ENCODE peak calls at places on chromosomes 1 and 21, in ten cellular contexts. One of them, this sample, is unnamed. For H3K9me2, the result is how much of the 10 kb centered on the place peaks cover.

GRCh38 chr1:197392541-197392940 is 124.5 kb downstream of the CRB1 start:
- DNase-seq in HCT116: no peak
- DNase-seq in SK-N-SH: no peak
- DNase-seq in GM23248: peak
- DNase-seq in hepatocyte: no peak
- DNase-seq in PC-3: no peak
- DNase-seq in MM.1S: no peak
- DNase-seq in GM23338: no peak
- DNase-seq in OCI-LY7: no peak
- DNase-seq in Karpas-422: no peak
- DNase-seq in this sample: no peak

GRCh38 chr1:84122780-84123382 is 21.2 kb upstream of the PRKACB start:
- DNase-seq in HCT116: no peak
- DNase-seq in SK-N-SH: peak
- DNase-seq in GM23248: peak
- DNase-seq in hepatocyte: peak
- DNase-seq in PC-3: peak
- DNase-seq in MM.1S: peak
- DNase-seq in GM23338: peak
- DNase-seq in OCI-LY7: peak
- DNase-seq in Karpas-422: peak
- DNase-seq in this sample: peak

GRCh38 chr1:168476588-168477379 is 67.0 kb downstream of the XCL2 start:
- DNase-seq in HCT116: no peak
- DNase-seq in SK-N-SH: no peak
- DNase-seq in GM23248: no peak
- DNase-seq in hepatocyte: no peak
- DNase-seq in PC-3: no peak
- DNase-seq in MM.1S: no peak
- DNase-seq in GM23338: peak
- DNase-seq in OCI-LY7: no peak
- DNase-seq in Karpas-422: no peak
- DNase-seq in this sample: no peak

GRCh38 chr1:23517581-23517980 is 13.5 kb downstream of the E2F2 start:
- DNase-seq in HCT116: no peak
- DNase-seq in SK-N-SH: no peak
- DNase-seq in GM23248: no peak
- DNase-seq in hepatocyte: no peak
- DNase-seq in PC-3: no peak
- DNase-seq in MM.1S: no peak
- DNase-seq in GM23338: no peak
- DNase-seq in OCI-LY7: no peak
- DNase-seq in Karpas-422: no peak
- DNase-seq in this sample: no peak

GRCh38 chr1:183284086-183284485 is 98.0 kb downstream of the LAMC2 start:
- DNase-seq in HCT116: no peak
- DNase-seq in SK-N-SH: no peak
- DNase-seq in GM23248: no peak
- DNase-seq in hepatocyte: no peak
- DNase-seq in PC-3: no peak
- DNase-seq in MM.1S: no peak
- DNase-seq in GM23338: no peak
- DNase-seq in OCI-LY7: no peak
- DNase-seq in Karpas-422: no peak
- DNase-seq in this sample: no peak

GRCh38 chr1:201914456-201915235 is 25.9 kb downstream of the SHISA4 start:
- DNase-seq in HCT116: no peak
- DNase-seq in SK-N-SH: no peak
- DNase-seq in GM23248: no peak
- DNase-seq in hepatocyte: no peak
- DNase-seq in PC-3: no peak
- DNase-seq in MM.1S: no peak
- DNase-seq in GM23338: no peak
- DNase-seq in OCI-LY7: no peak
- DNase-seq in Karpas-422: no peak
- DNase-seq in this sample: no peak

GRCh38 chr1:7638078-7638477 is 133.0 kb upstream of the VAMP3 start:
- DNase-seq in HCT116: no peak
- DNase-seq in SK-N-SH: no peak
- DNase-seq in GM23248: no peak
- DNase-seq in hepatocyte: no peak
- DNase-seq in PC-3: no peak
- DNase-seq in MM.1S: no peak
- DNase-seq in GM23338: no peak
- DNase-seq in OCI-LY7: no peak
- DNase-seq in Karpas-422: no peak
- DNase-seq in this sample: no peak

GRCh38 chr21:33403128-33403785 is at the start of gene IFNGR2:
- DNase-seq in HCT116: no peak
- DNase-seq in SK-N-SH: peak
- DNase-seq in GM23248: peak
- DNase-seq in hepatocyte: peak
- DNase-seq in PC-3: peak
- DNase-seq in MM.1S: peak
- DNase-seq in GM23338: peak
- DNase-seq in OCI-LY7: peak
- DNase-seq in Karpas-422: peak
- DNase-seq in this sample: peak

GRCh38 chr21:31198575-31198974 is 145.5 kb downstream of the TIAM1 start:
- DNase-seq in HCT116: peak
- DNase-seq in SK-N-SH: peak
- DNase-seq in GM23248: peak
- DNase-seq in hepatocyte: peak
- DNase-seq in PC-3: peak
- DNase-seq in MM.1S: peak
- DNase-seq in GM23338: peak
- DNase-seq in OCI-LY7: peak
- DNase-seq in Karpas-422: peak
- DNase-seq in this sample: peak

GRCh38 chr1:20574686-20575543 is 14.0 kb upstream of the CDA start:
- DNase-seq in HCT116: peak
- DNase-seq in SK-N-SH: peak
- DNase-seq in GM23248: peak
- DNase-seq in hepatocyte: peak
- DNase-seq in PC-3: peak
- DNase-seq in MM.1S: peak
- DNase-seq in GM23338: peak
- DNase-seq in OCI-LY7: peak
- DNase-seq in Karpas-422: peak
- DNase-seq in this sample: no peak

GRCh38 chr1:99919221-99919620 is 50.6 kb upstream of the SLC35A3 start:
- DNase-seq in HCT116: no peak
- DNase-seq in SK-N-SH: no peak
- DNase-seq in GM23248: no peak
- DNase-seq in hepatocyte: no peak
- DNase-seq in PC-3: no peak
- DNase-seq in MM.1S: no peak
- DNase-seq in GM23338: no peak
- DNase-seq in OCI-LY7: no peak
- DNase-seq in Karpas-422: no peak
- DNase-seq in this sample: peak

DNA sequence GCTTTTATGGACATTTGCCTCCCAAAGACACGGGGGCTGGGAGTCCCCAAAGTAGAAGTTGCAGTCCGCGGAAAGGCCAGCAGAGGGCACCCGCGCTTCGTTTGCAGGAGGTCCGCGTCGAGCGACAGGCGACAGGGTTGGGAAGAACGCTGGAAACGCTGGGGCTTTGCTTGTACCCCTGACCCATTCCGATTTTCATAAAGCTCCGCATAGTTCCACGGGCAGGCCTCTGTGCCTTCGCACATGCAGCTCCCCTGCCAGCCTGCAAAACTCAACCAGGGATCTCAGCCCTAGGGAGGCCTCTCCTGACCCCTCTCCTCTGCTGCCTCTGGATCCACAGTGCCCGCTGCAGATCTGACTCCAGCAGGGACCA is 44.2 kb upstream of the LAPTM5 start:
- DNase-seq in HCT116: no peak
- DNase-seq in SK-N-SH: peak
- DNase-seq in GM23248: peak
- DNase-seq in hepatocyte: peak
- DNase-seq in PC-3: peak
- DNase-seq in MM.1S: peak
- DNase-seq in GM23338: peak
- DNase-seq in OCI-LY7: peak
- DNase-seq in Karpas-422: peak
- DNase-seq in this sample: no peak
- H3K9me2 ChIP-seq in HCT116: under half
- H3K9me2 ChIP-seq in SK-N-SH: under half
- H3K9me2 ChIP-seq in GM23248: under half
- H3K9me2 ChIP-seq in hepatocyte: under half
- H3K9me2 ChIP-seq in PC-3: under half
- H3K9me2 ChIP-seq in MM.1S: under half
- H3K9me2 ChIP-seq in GM23338: under half
- H3K9me2 ChIP-seq in OCI-LY7: under half
- H3K9me2 ChIP-seq in Karpas-422: under half
- H3K9me2 ChIP-seq in this sample: under half

DNA sequence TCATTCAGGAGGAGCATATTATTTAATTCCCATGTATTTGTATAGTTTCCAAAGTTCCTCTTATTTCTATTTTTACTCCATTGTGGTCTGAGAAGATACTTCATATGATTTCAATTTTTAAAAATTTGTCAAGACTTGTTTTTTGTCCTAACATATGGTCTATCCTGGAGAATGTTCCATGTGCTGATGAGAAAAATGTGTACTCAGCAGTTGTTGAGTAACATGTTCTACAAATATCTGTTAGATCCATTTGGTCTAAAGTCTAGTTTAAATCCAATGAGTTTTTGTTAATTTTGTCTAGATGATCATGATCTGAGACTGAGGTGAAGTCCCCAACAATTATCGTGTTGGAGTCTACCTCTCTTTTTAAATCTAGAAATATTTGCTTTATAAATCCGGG is 14.5 kb downstream of the PSMG1 start:
- DNase-seq in HCT116: no peak
- DNase-seq in SK-N-SH: no peak
- DNase-seq in GM23248: no peak
- DNase-seq in hepatocyte: no peak
- DNase-seq in PC-3: no peak
- DNase-seq in MM.1S: no peak
- DNase-seq in GM23338: no peak
- DNase-seq in OCI-LY7: no peak
- DNase-seq in Karpas-422: no peak
- DNase-seq in this sample: no peak
- H3K9me2 ChIP-seq in HCT116: under half
- H3K9me2 ChIP-seq in SK-N-SH: under half
- H3K9me2 ChIP-seq in GM23248: under half
- H3K9me2 ChIP-seq in hepatocyte: under half
- H3K9me2 ChIP-seq in PC-3: under half
- H3K9me2 ChIP-seq in MM.1S: under half
- H3K9me2 ChIP-seq in GM23338: under half
- H3K9me2 ChIP-seq in OCI-LY7: under half
- H3K9me2 ChIP-seq in Karpas-422: under half
- H3K9me2 ChIP-seq in this sample: under half

GRCh38 chr1:147717051-147717705 is 43.2 kb downstream of the GJA5 start:
- DNase-seq in HCT116: peak
- DNase-seq in SK-N-SH: no peak
- DNase-seq in GM23248: no peak
- DNase-seq in hepatocyte: peak
- DNase-seq in PC-3: peak
- DNase-seq in MM.1S: no peak
- DNase-seq in GM23338: no peak
- DNase-seq in OCI-LY7: peak
- DNase-seq in Karpas-422: peak
- DNase-seq in this sample: peak

GRCh38 chr1:147720557-147720956 is 39.8 kb downstream of the GJA5 start:
- DNase-seq in HCT116: no peak
- DNase-seq in SK-N-SH: no peak
- DNase-seq in GM23248: no peak
- DNase-seq in hepatocyte: no peak
- DNase-seq in PC-3: no peak
- DNase-seq in MM.1S: no peak
- DNase-seq in GM23338: no peak
- DNase-seq in OCI-LY7: no peak
- DNase-seq in Karpas-422: no peak
- DNase-seq in this sample: no peak

GRCh38 chr1:147719029-147719703 is 41.2 kb downstream of the GJA5 start:
- DNase-seq in HCT116: no peak
- DNase-seq in SK-N-SH: no peak
- DNase-seq in GM23248: no peak
- DNase-seq in hepatocyte: no peak
- DNase-seq in PC-3: peak
- DNase-seq in MM.1S: no peak
- DNase-seq in GM23338: no peak
- DNase-seq in OCI-LY7: peak
- DNase-seq in Karpas-422: no peak
- DNase-seq in this sample: peak

GRCh38 chr1:147719711-147720225 is 40.6 kb downstream of the GJA5 start:
- DNase-seq in HCT116: no peak
- DNase-seq in SK-N-SH: no peak
- DNase-seq in GM23248: no peak
- DNase-seq in hepatocyte: no peak
- DNase-seq in PC-3: no peak
- DNase-seq in MM.1S: no peak
- DNase-seq in GM23338: no peak
- DNase-seq in OCI-LY7: no peak
- DNase-seq in Karpas-422: no peak
- DNase-seq in this sample: no peak

GRCh38 chr1:147717706-147718097 is 42.7 kb downstream of the GJA5 start:
- DNase-seq in HCT116: no peak
- DNase-seq in SK-N-SH: no peak
- DNase-seq in GM23248: no peak
- DNase-seq in hepatocyte: no peak
- DNase-seq in PC-3: peak
- DNase-seq in MM.1S: no peak
- DNase-seq in GM23338: no peak
- DNase-seq in OCI-LY7: no peak
- DNase-seq in Karpas-422: no peak
- DNase-seq in this sample: peak
- H3K9me2 ChIP-seq in HCT116: under half
- H3K9me2 ChIP-seq in SK-N-SH: under half
- H3K9me2 ChIP-seq in GM23248: under half
- H3K9me2 ChIP-seq in hepatocyte: under half
- H3K9me2 ChIP-seq in PC-3: under half
- H3K9me2 ChIP-seq in MM.1S: under half
- H3K9me2 ChIP-seq in GM23338: under half
- H3K9me2 ChIP-seq in OCI-LY7: under half
- H3K9me2 ChIP-seq in Karpas-422: under half
- H3K9me2 ChIP-seq in this sample: under half

DNA sequence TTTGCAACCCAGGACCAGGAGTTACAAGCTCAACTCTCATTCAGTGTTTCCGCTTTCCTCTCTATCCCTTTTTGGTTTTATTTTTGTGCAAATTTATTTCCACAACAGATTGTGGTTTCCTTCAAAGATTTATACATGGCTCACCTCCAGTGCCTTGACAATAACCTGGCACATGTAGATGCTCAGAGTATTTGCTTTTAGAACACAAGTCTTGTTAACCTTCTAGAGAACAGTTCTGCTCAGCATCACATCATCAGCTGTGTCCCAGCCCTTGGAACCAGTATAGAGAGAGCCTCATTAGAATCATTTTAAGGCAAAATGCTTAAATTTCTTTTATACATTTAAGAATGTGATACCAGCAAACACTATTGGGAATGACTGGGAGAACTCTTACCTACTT is 133.7 kb downstream of the TENT5C start:
- DNase-seq in HCT116: no peak
- DNase-seq in SK-N-SH: no peak
- DNase-seq in GM23248: no peak
- DNase-seq in hepatocyte: no peak
- DNase-seq in PC-3: no peak
- DNase-seq in MM.1S: no peak
- DNase-seq in GM23338: no peak
- DNase-seq in OCI-LY7: no peak
- DNase-seq in Karpas-422: no peak
- DNase-seq in this sample: no peak
- H3K9me2 ChIP-seq in HCT116: under half
- H3K9me2 ChIP-seq in SK-N-SH: under half
- H3K9me2 ChIP-seq in GM23248: under half
- H3K9me2 ChIP-seq in hepatocyte: under half
- H3K9me2 ChIP-seq in PC-3: under half
- H3K9me2 ChIP-seq in MM.1S: under half
- H3K9me2 ChIP-seq in GM23338: under half
- H3K9me2 ChIP-seq in OCI-LY7: under half
- H3K9me2 ChIP-seq in Karpas-422: under half
- H3K9me2 ChIP-seq in this sample: under half

This sample was measured in PC-9.